ENCODE peak calls at places on chromosome 6, in five cellular contexts. One of them, this sample, is unnamed. For H3K4me1 and H3K9me3, the result is how much of the 10 kb centered on the place peaks cover.

GRCh38 chr6:13012271-13012670 is 295.7 kb downstream of the PHACTR1 start:
- DNase-seq in DND-41: no peak
- DNase-seq in IMR-90: no peak
- DNase-seq in CD8-positive, alpha-beta memory T cell: no peak
- DNase-seq in aorta: no peak
- DNase-seq in this sample: no peak

GRCh38 chr6:2353412-2354137 is 108.2 kb upstream of the GMDS start:
- DNase-seq in DND-41: peak
- DNase-seq in IMR-90: peak
- DNase-seq in CD8-positive, alpha-beta memory T cell: peak
- DNase-seq in aorta: peak
- DNase-seq in this sample: peak

GRCh38 chr6:155328074-155328538 is 13.8 kb upstream of the TFB1M start:
- DNase-seq in DND-41: no peak
- DNase-seq in IMR-90: no peak
- DNase-seq in CD8-positive, alpha-beta memory T cell: no peak
- DNase-seq in aorta: no peak
- DNase-seq in this sample: no peak

GRCh38 chr6:126944512-126944911 is 174.0 kb upstream of the RSPO3 start:
- DNase-seq in DND-41: no peak
- DNase-seq in IMR-90: no peak
- DNase-seq in CD8-positive, alpha-beta memory T cell: no peak
- DNase-seq in aorta: no peak
- DNase-seq in this sample: no peak

GRCh38 chr6:102732908-102733307 is 1339.4 kb downstream of the GRIK2 start:
- DNase-seq in DND-41: no peak
- DNase-seq in IMR-90: no peak
- DNase-seq in CD8-positive, alpha-beta memory T cell: no peak
- DNase-seq in aorta: no peak
- DNase-seq in this sample: no peak

GRCh38 chr6:106097368-106098231 is 11.5 kb downstream of the PRDM1 start:
- DNase-seq in DND-41: peak
- DNase-seq in IMR-90: peak
- DNase-seq in CD8-positive, alpha-beta memory T cell: peak
- DNase-seq in aorta: no peak
- DNase-seq in this sample: peak

GRCh38 chr6:89139509-89140346 is 6.1 kb upstream of the PM20D2 start:
- DNase-seq in DND-41: no peak
- DNase-seq in IMR-90: peak
- DNase-seq in CD8-positive, alpha-beta memory T cell: no peak
- DNase-seq in aorta: no peak
- DNase-seq in this sample: no peak

GRCh38 chr6:491233-491632 is 99.7 kb downstream of the IRF4 start:
- DNase-seq in DND-41: peak
- DNase-seq in IMR-90: no peak
- DNase-seq in CD8-positive, alpha-beta memory T cell: peak
- DNase-seq in aorta: no peak
- DNase-seq in this sample: no peak

GRCh38 chr6:36314221-36315014 is 22.3 kb downstream of the BNIP5 start:
- DNase-seq in DND-41: no peak
- DNase-seq in IMR-90: no peak
- DNase-seq in CD8-positive, alpha-beta memory T cell: peak
- DNase-seq in aorta: no peak
- DNase-seq in this sample: no peak

GRCh38 chr6:135067891-135068290 is 13.3 kb upstream of the HBS1L start:
- DNase-seq in DND-41: no peak
- DNase-seq in IMR-90: no peak
- DNase-seq in CD8-positive, alpha-beta memory T cell: no peak
- DNase-seq in aorta: no peak
- DNase-seq in this sample: no peak

GRCh38 chr6:155125916-155126315 is 130.8 kb downstream of the TIAM2 start:
- DNase-seq in DND-41: no peak
- DNase-seq in IMR-90: peak
- DNase-seq in CD8-positive, alpha-beta memory T cell: no peak
- DNase-seq in aorta: no peak
- DNase-seq in this sample: no peak

GRCh38 chr6:43923376-43924221 is 153.6 kb downstream of the VEGFA start:
- DNase-seq in DND-41: peak
- DNase-seq in IMR-90: peak
- DNase-seq in CD8-positive, alpha-beta memory T cell: no peak
- DNase-seq in aorta: peak
- DNase-seq in this sample: no peak

GRCh38 chr6:103819509-103819908 is 1040.2 kb downstream of the HACE1 start:
- DNase-seq in DND-41: no peak
- DNase-seq in IMR-90: no peak
- DNase-seq in CD8-positive, alpha-beta memory T cell: no peak
- DNase-seq in aorta: no peak
- DNase-seq in this sample: no peak

GRCh38 chr6:14791525-14791924 is 454.3 kb upstream of the JARID2 start:
- DNase-seq in DND-41: no peak
- DNase-seq in IMR-90: peak
- DNase-seq in CD8-positive, alpha-beta memory T cell: no peak
- DNase-seq in aorta: no peak
- DNase-seq in this sample: no peak

GRCh38 chr6:145244712-145245111 is 490.6 kb downstream of the EPM2A start:
- DNase-seq in DND-41: no peak
- DNase-seq in IMR-90: no peak
- DNase-seq in CD8-positive, alpha-beta memory T cell: no peak
- DNase-seq in aorta: no peak
- DNase-seq in this sample: no peak

GRCh38 chr6:81911446-81911845 is 159.0 kb upstream of the TENT5A start:
- DNase-seq in DND-41: no peak
- DNase-seq in IMR-90: no peak
- DNase-seq in CD8-positive, alpha-beta memory T cell: no peak
- DNase-seq in aorta: no peak
- DNase-seq in this sample: no peak

DNA sequence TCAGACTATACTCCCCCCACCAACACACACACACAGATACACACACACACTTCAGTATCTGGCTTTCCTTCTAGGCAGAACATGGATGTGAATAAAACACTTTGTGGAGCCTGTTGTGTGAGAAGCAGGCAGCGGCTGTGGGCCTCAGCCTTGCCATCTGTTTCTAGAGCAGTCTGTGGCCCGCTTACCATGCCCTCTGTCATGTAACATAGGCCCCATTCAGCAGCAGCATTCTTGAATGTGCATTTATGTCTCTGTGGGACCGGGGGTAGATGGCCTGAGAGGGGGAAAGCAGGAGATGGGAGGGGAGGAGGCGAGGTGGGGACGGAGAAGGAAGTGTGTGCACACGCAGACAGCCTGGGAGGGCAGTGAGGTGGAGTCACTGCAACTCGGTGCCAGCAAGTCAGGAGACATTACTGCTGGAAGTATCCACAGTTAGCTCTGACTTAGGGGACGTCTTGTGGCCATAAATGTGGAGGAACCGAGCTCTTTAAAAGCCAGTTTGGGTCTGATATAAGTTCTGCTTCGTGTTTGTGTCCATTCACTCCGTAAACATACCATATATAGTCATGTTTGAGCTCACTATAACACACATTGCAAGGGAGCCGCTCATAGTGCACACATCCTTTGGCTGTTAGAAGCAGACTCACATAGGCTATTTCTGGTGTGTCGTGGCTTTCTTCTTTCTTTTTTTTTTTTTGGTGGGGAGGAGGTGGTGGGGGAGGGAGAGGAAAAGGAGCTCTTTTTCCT is 38.5 kb downstream of the RREB1 start:
- DNase-seq in DND-41: peak
- DNase-seq in IMR-90: peak
- DNase-seq in CD8-positive, alpha-beta memory T cell: no peak
- DNase-seq in aorta: no peak
- DNase-seq in this sample: peak
- H3K4me1 ChIP-seq in DND-41: under half
- H3K4me1 ChIP-seq in IMR-90: under half
- H3K4me1 ChIP-seq in CD8-positive, alpha-beta memory T cell: half or more
- H3K4me1 ChIP-seq in aorta: under half
- H3K4me1 ChIP-seq in this sample: under half

DNA sequence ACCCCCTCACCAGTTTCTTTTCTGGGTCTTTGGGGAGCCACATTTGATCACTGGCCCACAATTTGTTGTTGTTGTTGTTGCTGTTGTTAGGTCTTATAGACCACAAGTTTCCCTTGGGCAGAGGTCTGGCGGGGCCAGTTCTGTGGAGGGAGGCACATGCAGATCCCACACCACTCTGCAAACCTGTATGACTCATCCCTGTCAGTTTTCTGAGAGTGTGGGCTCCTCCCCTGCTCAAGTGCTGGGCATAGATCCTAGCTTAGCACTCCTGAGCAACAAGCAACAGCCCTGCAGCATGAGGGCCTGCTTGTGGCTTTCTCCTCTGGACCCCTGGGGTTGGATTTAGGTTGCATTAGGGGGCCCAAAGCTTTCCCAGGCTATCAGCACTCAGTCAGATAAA is 411.1 kb upstream of the HTR1E start:
- DNase-seq in DND-41: no peak
- DNase-seq in IMR-90: no peak
- DNase-seq in CD8-positive, alpha-beta memory T cell: no peak
- DNase-seq in aorta: no peak
- DNase-seq in this sample: no peak
- H3K9me3 ChIP-seq in DND-41: under half
- H3K9me3 ChIP-seq in IMR-90: under half
- H3K9me3 ChIP-seq in CD8-positive, alpha-beta memory T cell: under half
- H3K9me3 ChIP-seq in aorta: under half
- H3K9me3 ChIP-seq in this sample: under half

GRCh38 chr6:32188381-32189081 is 1.5 kb downstream of the PBX2 start:
- DNase-seq in DND-41: no peak
- DNase-seq in IMR-90: peak
- DNase-seq in CD8-positive, alpha-beta memory T cell: no peak
- DNase-seq in aorta: peak
- DNase-seq in this sample: no peak
- H3K4me1 ChIP-seq in DND-41: half or more
- H3K4me1 ChIP-seq in IMR-90: under half
- H3K4me1 ChIP-seq in CD8-positive, alpha-beta memory T cell: under half
- H3K4me1 ChIP-seq in aorta: under half
- H3K4me1 ChIP-seq in this sample: under half

GRCh38 chr6:70693887-70694286 is 26.2 kb downstream of the SMAP1 start:
- DNase-seq in DND-41: no peak
- DNase-seq in IMR-90: no peak
- DNase-seq in CD8-positive, alpha-beta memory T cell: no peak
- DNase-seq in aorta: no peak
- DNase-seq in this sample: no peak
- H3K9me3 ChIP-seq in DND-41: under half
- H3K9me3 ChIP-seq in IMR-90: under half
- H3K9me3 ChIP-seq in CD8-positive, alpha-beta memory T cell: under half
- H3K9me3 ChIP-seq in aorta: under half
- H3K9me3 ChIP-seq in this sample: under half

GRCh38 chr6:167702241-167702827 is 124.4 kb upstream of the AFDN start:
- DNase-seq in DND-41: no peak
- DNase-seq in IMR-90: no peak
- DNase-seq in CD8-positive, alpha-beta memory T cell: no peak
- DNase-seq in aorta: no peak
- DNase-seq in this sample: no peak

GRCh38 chr6:167700199-167700598 is 126.5 kb upstream of the AFDN start:
- DNase-seq in DND-41: no peak
- DNase-seq in IMR-90: no peak
- DNase-seq in CD8-positive, alpha-beta memory T cell: no peak
- DNase-seq in aorta: no peak
- DNase-seq in this sample: no peak

GRCh38 chr6:167703347-167703746 is 123.4 kb upstream of the AFDN start:
- DNase-seq in DND-41: no peak
- DNase-seq in IMR-90: no peak
- DNase-seq in CD8-positive, alpha-beta memory T cell: no peak
- DNase-seq in aorta: peak
- DNase-seq in this sample: no peak

GRCh38 chr6:167699141-167700036 is 127.3 kb upstream of the AFDN start:
- DNase-seq in DND-41: peak
- DNase-seq in IMR-90: no peak
- DNase-seq in CD8-positive, alpha-beta memory T cell: no peak
- DNase-seq in aorta: peak
- DNase-seq in this sample: peak

GRCh38 chr6:167701010-167701409 is 125.7 kb upstream of the AFDN start:
- DNase-seq in DND-41: no peak
- DNase-seq in IMR-90: no peak
- DNase-seq in CD8-positive, alpha-beta memory T cell: no peak
- DNase-seq in aorta: no peak
- DNase-seq in this sample: no peak
- H3K4me1 ChIP-seq in DND-41: under half
- H3K4me1 ChIP-seq in IMR-90: under half
- H3K4me1 ChIP-seq in CD8-positive, alpha-beta memory T cell: under half
- H3K4me1 ChIP-seq in aorta: under half
- H3K4me1 ChIP-seq in this sample: under half

DNA sequence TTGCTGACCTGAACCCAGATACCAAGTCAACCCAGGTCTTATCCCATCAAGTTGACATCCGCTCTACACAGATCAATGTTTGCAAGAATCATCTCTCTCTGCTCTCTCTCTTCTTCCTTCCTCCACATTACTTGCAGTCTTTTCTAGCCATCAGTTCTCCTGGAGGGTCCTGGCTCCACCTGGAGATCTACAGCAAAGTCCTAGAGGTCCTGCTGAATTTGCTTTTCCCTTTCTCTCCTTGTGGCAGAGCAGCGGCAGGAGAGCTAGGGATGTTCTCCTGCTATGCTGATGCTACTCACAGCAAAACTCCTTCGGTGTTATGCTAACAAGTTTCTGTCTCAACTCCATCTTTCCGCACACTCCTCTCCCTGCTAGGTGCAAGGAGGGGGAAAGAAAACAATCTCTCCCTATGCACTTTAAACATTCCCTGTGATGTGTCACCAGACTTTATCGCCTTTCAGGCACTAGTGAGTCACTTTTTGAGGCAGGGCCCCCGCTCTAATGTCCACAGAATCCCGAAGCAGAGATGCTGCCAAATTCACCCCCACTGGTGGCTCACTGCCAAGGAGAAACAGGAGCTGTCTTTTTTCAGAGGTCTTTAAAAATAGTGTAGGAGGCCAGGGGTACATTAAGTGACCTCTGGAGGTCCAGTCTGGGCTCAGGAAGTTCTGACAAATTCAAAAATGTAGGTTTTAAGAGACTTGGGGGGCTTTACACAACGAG is 62.6 kb downstream of the FAM50B start:
- DNase-seq in DND-41: no peak
- DNase-seq in IMR-90: peak
- DNase-seq in CD8-positive, alpha-beta memory T cell: no peak
- DNase-seq in aorta: peak
- DNase-seq in this sample: no peak
- H3K9me3 ChIP-seq in DND-41: under half
- H3K9me3 ChIP-seq in IMR-90: under half
- H3K9me3 ChIP-seq in CD8-positive, alpha-beta memory T cell: under half
- H3K9me3 ChIP-seq in aorta: under half
- H3K9me3 ChIP-seq in this sample: under half

GRCh38 chr6:46629698-46630097 is 22.9 kb downstream of the CYP39A1 start:
- DNase-seq in DND-41: no peak
- DNase-seq in IMR-90: no peak
- DNase-seq in CD8-positive, alpha-beta memory T cell: no peak
- DNase-seq in aorta: no peak
- DNase-seq in this sample: no peak

GRCh38 chr6:46626228-46626909 is 26.2 kb downstream of the CYP39A1 start:
- DNase-seq in DND-41: no peak
- DNase-seq in IMR-90: peak
- DNase-seq in CD8-positive, alpha-beta memory T cell: no peak
- DNase-seq in aorta: no peak
- DNase-seq in this sample: no peak

GRCh38 chr6:46628976-46629375 is 23.6 kb downstream of the CYP39A1 start:
- DNase-seq in DND-41: no peak
- DNase-seq in IMR-90: no peak
- DNase-seq in CD8-positive, alpha-beta memory T cell: no peak
- DNase-seq in aorta: no peak
- DNase-seq in this sample: no peak

GRCh38 chr6:46628498-46628897 is 24.1 kb downstream of the CYP39A1 start:
- DNase-seq in DND-41: no peak
- DNase-seq in IMR-90: no peak
- DNase-seq in CD8-positive, alpha-beta memory T cell: no peak
- DNase-seq in aorta: no peak
- DNase-seq in this sample: no peak

GRCh38 chr6:46626976-46627375 is 25.6 kb downstream of the CYP39A1 start:
- DNase-seq in DND-41: no peak
- DNase-seq in IMR-90: no peak
- DNase-seq in CD8-positive, alpha-beta memory T cell: no peak
- DNase-seq in aorta: no peak
- DNase-seq in this sample: no peak
- H3K4me1 ChIP-seq in DND-41: under half
- H3K4me1 ChIP-seq in IMR-90: under half
- H3K4me1 ChIP-seq in CD8-positive, alpha-beta memory T cell: under half
- H3K4me1 ChIP-seq in aorta: under half
- H3K4me1 ChIP-seq in this sample: under half